ENCODE peak calls at places on chromosomes 5 and 9, in nine cellular contexts. F is SJSA1; Y is effector memory CD4-positive, alpha-beta T cell; J is IMR-90; X is dorsolateral prefrontal cortex; Z is astrocyte; M is adrenal gland; N is keratinocyte; T is fibroblast of lung. V is an unnamed sample.

GRCh38 chr5:96297867-96298266 is 135.2 kb downstream of the PCSK1 start:
- DNase-seq in T (peak), Y (no peak), J (peak), X (no peak), F (no peak), Z (peak), M (no peak), N (no peak), V (no peak)

GRCh38 chr5:69334793-69335268 is 2.2 kb upstream of the CCDC125 start:
- DNase-seq in F (peak), Y (peak), M (peak), X (peak), N (no peak), Z (peak), T (peak), J (peak), V (peak)

GRCh38 chr5:89313804-89314588 is 431.0 kb upstream of the MEF2C start:
- DNase-seq in Y (no peak), X (no peak), T (peak), M (no peak), J (peak), N (peak), Z (peak), F (peak), V (no peak)

GRCh38 chr5:150651382-150651781 is 9.7 kb upstream of the MYOZ3 start:
- DNase-seq in Y (no peak), Z (no peak), F (no peak), J (no peak), N (no peak), T (no peak), X (no peak), M (no peak), V (peak)

GRCh38 chr9:20538092-20538491 is 84.2 kb downstream of the MLLT3 start:
- DNase-seq in M (no peak), Y (no peak), F (no peak), J (no peak), X (no peak), Z (peak), T (no peak), N (no peak), V (no peak)

GRCh38 chr5:66933066-66933465 is 263.5 kb downstream of the CD180 start:
- DNase-seq in T (peak), F (no peak), Y (no peak), X (no peak), M (no peak), J (peak), N (peak), Z (peak), V (no peak)

GRCh38 chr5:96809898-96810297 is 2.2 kb upstream of the ERAP1 start:
- DNase-seq in N (no peak), J (no peak), F (no peak), X (no peak), T (no peak), Y (no peak), M (peak), Z (peak), V (no peak)

GRCh38 chr5:86974910-86975309 is 292.8 kb upstream of the RASA1 start:
- DNase-seq in Y (no peak), Z (no peak), J (no peak), M (no peak), N (no peak), F (no peak), T (peak), X (no peak), V (no peak)

GRCh38 chr5:68924490-68925145 is 169.2 kb upstream of the SLC30A5 start:
- DNase-seq in M (no peak), T (peak), Y (no peak), X (no peak), N (peak), J (peak), Z (peak), F (no peak), V (no peak)

GRCh38 chr5:108238936-108239887 is 142.7 kb downstream of the FBXL17 start:
- DNase-seq in T (peak), X (no peak), F (no peak), M (no peak), Z (peak), Y (no peak), N (peak), J (no peak), V (no peak)

GRCh38 chr5:80186634-80187033 is 69.2 kb downstream of the SERINC5 start:
- DNase-seq in N (no peak), J (no peak), Y (no peak), Z (no peak), F (no peak), T (peak), M (no peak), X (no peak), V (no peak)

GRCh38 chr5:20574576-20574975 is 586.6 kb upstream of the CDH18 start:
- DNase-seq in T (no peak), F (no peak), Y (no peak), N (no peak), Z (no peak), M (no peak), J (no peak), X (no peak), V (no peak)

GRCh38 chr9:21434202-21435014 is 5.8 kb upstream of the IFNA1 start:
- DNase-seq in F (peak), X (no peak), N (no peak), T (peak), Z (peak), M (peak), J (peak), Y (no peak), V (no peak)

GRCh38 chr9:127828262-127829031 is 25.8 kb downstream of the FPGS start:
- DNase-seq in X (peak), F (no peak), N (no peak), J (peak), T (peak), Z (no peak), Y (no peak), M (peak), V (peak)

GRCh38 chr5:10278658-10279279 is 28.7 kb downstream of the CCT5 start:
- DNase-seq in T (no peak), Z (no peak), N (no peak), M (peak), F (no peak), Y (no peak), J (no peak), X (no peak), V (no peak)

GRCh38 chr5:137487600-137487999 is 11.5 kb downstream of the SPOCK1 start:
- DNase-seq in J (peak), M (no peak), Z (peak), T (no peak), X (peak), Y (no peak), F (no peak), N (no peak), V (peak)

GRCh38 chr5:93407470-93407869 is 173.5 kb downstream of the NR2F1-AS1 start:
- DNase-seq in J (no peak), T (no peak), Z (no peak), F (no peak), X (no peak), Y (no peak), N (no peak), M (no peak), V (no peak)
- H3K4me3 ChIP-seq in J (no peak), T (no peak), Z (no peak), F (no peak), X (no peak), Y (no peak), N (no peak), M (no peak), V (no peak)

DNA sequence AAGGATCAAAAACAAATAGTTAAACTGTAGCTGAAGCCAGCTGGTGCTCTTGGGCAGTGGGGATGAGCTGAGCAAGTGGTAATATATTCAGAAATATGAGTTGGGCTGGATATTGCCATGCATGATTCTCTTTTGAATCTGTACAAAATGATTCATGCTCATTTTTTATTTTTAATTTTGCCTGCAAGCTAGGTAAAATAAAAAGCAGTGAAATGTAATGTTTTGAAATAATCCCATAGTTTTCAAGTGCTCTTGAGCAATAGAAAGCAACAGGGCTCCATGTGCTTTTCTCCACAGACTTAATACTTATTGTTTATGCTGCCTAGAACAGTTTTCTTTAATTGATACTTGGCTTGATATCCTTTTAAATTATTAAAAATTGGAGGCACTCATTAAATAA is 489.3 kb downstream of the TLE4 start:
- DNase-seq in F (no peak), M (no peak), T (peak), J (peak), X (no peak), Y (no peak), Z (no peak), N (no peak), V (no peak)
- H3K27ac ChIP-seq in F (peak), M (no peak), T (peak), J (no peak), X (peak), Y (no peak), Z (peak), N (no peak), V (peak)

DNA sequence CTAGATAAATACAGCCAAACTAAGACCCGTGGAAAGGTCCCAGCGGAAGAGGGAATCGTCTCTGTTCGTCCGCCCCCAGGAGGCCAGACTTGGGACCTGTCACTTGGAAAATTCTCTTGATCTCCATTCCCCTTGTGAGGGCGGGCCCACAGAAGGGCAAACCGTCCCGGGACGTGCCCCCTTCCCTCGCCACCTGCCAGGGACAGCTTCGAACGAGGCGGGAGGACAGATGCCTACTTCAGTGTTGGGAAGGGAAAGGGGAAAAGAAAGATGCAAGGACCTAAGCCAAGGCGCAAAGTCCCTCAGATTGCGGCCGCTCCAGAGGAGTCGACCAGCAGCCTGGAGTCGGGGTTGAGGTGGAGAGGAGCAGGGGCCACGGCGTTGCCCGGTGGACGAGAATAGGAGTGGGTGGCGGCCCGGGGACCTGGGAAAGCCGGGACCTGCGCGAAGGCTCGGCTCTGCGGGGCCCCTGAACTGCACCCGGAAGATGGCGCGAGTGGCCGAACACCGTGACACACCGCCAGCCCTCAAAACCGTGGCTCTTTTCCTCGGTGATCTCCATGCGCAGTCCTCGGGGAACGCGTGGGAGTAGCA is 4.4 kb upstream of the EBF1 start:
- DNase-seq in Y (no peak), X (no peak), T (peak), F (no peak), M (peak), N (no peak), J (peak), Z (peak), V (no peak)
- H3K4me3 ChIP-seq in Y (no peak), X (no peak), T (peak), F (no peak), M (no peak), N (no peak), J (no peak), Z (peak), V (no peak)

GRCh38 chr5:24272735-24273134 is 372.0 kb downstream of the CDH10 start:
- DNase-seq in X (no peak), T (no peak), F (no peak), J (no peak), M (no peak), Y (no peak), N (no peak), Z (no peak), V (no peak)

DNA sequence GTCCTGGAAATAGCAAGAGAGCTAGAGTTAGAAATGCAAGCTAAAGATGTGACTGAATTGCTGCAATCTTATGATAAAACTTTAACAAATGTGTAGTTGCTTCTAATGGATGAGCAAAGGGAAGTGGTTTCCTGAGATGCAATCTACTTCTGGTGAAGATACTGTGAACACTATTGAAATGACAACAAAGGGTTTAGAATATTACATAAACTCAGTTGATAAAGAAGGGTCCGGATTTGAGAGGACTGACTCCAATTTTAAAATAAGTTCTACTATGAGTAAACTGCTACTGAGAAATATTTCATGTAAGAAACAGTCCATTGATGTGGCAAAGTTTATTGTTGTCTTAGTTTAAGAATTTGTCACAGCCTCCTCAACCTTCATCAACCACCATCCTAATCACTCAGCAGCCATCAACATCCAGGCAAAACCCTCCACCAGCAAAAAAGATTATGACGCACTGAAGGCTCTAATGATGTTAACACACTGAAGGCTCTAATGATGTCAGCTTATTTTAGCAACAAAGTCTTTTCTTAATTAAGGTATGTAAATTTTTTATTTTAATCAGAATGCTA is 376.2 kb downstream of the CDH10 start:
- DNase-seq in Y (no peak), M (no peak), T (no peak), X (no peak), Z (no peak), J (no peak), N (no peak), F (no peak), V (no peak)
- H3K27ac ChIP-seq in Y (no peak), M (no peak), T (no peak), X (peak), Z (no peak), J (no peak), N (no peak), F (no peak), V (no peak)

GRCh38 chr9:6105738-6106137 is 90.3 kb upstream of the RANBP6 start:
- DNase-seq in N (no peak), Y (no peak), X (no peak), T (no peak), F (no peak), J (no peak), Z (no peak), M (no peak), V (no peak)
- H3K4me3 ChIP-seq in N (no peak), Y (no peak), X (no peak), T (no peak), F (no peak), J (no peak), Z (no peak), M (no peak), V (no peak)

GRCh38 chr9:124285490-124285889 is 27.7 kb downstream of the NEK6 start:
- DNase-seq in N (no peak), T (no peak), Y (no peak), M (no peak), Z (no peak), F (no peak), X (no peak), J (no peak), V (no peak)
- H3K27ac ChIP-seq in N (no peak), T (peak), Y (no peak), M (peak), Z (peak), F (peak), X (peak), J (peak), V (peak)

GRCh38 chr5:140038373-140038957 is 4.6 kb downstream of the NRG2 start:
- DNase-seq in J (peak), Z (no peak), X (no peak), N (no peak), M (no peak), Y (no peak), T (peak), F (no peak), V (no peak)
- H3K4me3 ChIP-seq in J (peak), Z (peak), X (peak), N (no peak), M (peak), Y (no peak), T (peak), F (peak), V (peak)

GRCh38 chr5:14873093-14873492 is 1.5 kb upstream of the ANKH start:
- DNase-seq in F (no peak), N (no peak), Y (no peak), T (no peak), M (no peak), X (no peak), Z (no peak), J (no peak), V (no peak)
- H3K27ac ChIP-seq in F (no peak), N (no peak), Y (peak), T (no peak), M (peak), X (peak), Z (no peak), J (no peak), V (peak)

V was measured in gastrocnemius medialis.